ENCODE peak calls at places on chromosomes 5 and 9, in five cellular contexts. S, K, U, Z and C are unnamed samples.

GRCh38 chr5:125776656-125777055 is 646.6 kb upstream of the GRAMD2B start:
- DNase-seq in S (no peak), K (no peak), U (no peak), Z (no peak), C (no peak)

GRCh38 chr5:114185274-114185673 is 176.6 kb upstream of the KCNN2 start:
- DNase-seq in S (no peak), K (peak; percentile 58), U (no peak), Z (no peak), C (peak; percentile 16)

GRCh38 chr5:18497089-18497488 is 862.8 kb downstream of the TAF11L14 start:
- DNase-seq in S (no peak), K (no peak), U (no peak), Z (no peak), C (no peak)

GRCh38 chr9:116901260-116901659 is 214.2 kb downstream of the TRIM32 start:
- DNase-seq in S (no peak), K (no peak), U (no peak), Z (no peak), C (no peak)

GRCh38 chr5:158414780-158415179 is 555.8 kb upstream of the CLINT1 start:
- DNase-seq in S (peak; percentile 28), K (no peak), U (no peak), Z (no peak), C (no peak)

GRCh38 chr9:129357773-129358250 is 179.8 kb upstream of the IER5L start:
- DNase-seq in S (no peak), K (no peak), U (no peak), Z (no peak), C (no peak)

GRCh38 chr5:145056805-145057204 is 778.3 kb downstream of the PRELID2 start:
- DNase-seq in S (no peak), K (no peak), U (no peak), Z (no peak), C (no peak)

GRCh38 chr5:35198096-35198495 is 32.2 kb downstream of the PRLR start:
- DNase-seq in S (no peak), K (peak; percentile 93), U (peak; percentile 91), Z (no peak), C (peak; percentile 39)

GRCh38 chr5:156155638-156156037 is 171.3 kb upstream of the SGCD start:
- DNase-seq in S (no peak), K (no peak), U (no peak), Z (no peak), C (no peak)

GRCh38 chr5:77709340-77709739 is 66.8 kb downstream of the TBCA start:
- DNase-seq in S (no peak), K (no peak), U (no peak), Z (no peak), C (no peak)

GRCh38 chr5:177359451-177359851 is 1.7 kb downstream of the RGS14 start:
- DNase-seq in S (no peak), K (no peak), U (no peak), Z (no peak), C (no peak)
- H3K4me1 ChIP-seq in S (peaks cover 37% of the 10 kb centered on the region), K (no peaks in the 10 kb centered on the region), U (peaks cover 53% of the 10 kb centered on the region), Z (peaks cover 22% of the 10 kb centered on the region), C (peaks cover 22% of the 10 kb centered on the region)

GRCh38 chr5:139686919-139687421 is 38.8 kb downstream of the CXXC5 start:
- DNase-seq in S (no peak), K (no peak), U (no peak), Z (no peak), C (no peak)
- H3K4me1 ChIP-seq in S (peaks cover 47% of the 10 kb centered on the region), K (peaks cover 14% of the 10 kb centered on the region), U (peaks cover 61% of the 10 kb centered on the region), Z (peaks cover 68% of the 10 kb centered on the region), C (peaks cover 76% of the 10 kb centered on the region)

DNA sequence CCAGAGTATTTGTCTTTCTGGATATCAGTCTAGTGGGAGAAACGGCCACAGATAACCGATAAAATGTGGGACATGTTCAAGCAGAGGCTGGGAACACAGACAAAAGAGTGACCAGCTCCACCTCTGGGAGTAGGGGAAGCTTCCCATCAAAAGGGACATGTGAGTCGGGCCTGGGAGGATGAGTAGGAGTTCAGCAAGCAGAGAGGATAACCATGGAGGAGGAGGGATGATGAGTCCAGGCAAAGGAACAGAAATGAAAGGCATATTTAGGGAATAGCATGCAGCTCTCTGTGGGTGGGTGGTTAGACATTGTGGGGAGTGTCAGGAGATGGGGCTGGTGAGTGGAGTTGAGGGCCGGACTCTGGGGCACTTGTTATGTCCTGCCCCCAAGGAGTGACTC is 61.5 kb downstream of the ERGIC1 start:
- DNase-seq in S (no peak), K (no peak), U (no peak), Z (no peak), C (no peak)
- H3K4me1 ChIP-seq in S (peaks cover 16% of the 10 kb centered on the region), K (peaks cover 16% of the 10 kb centered on the region), U (peaks cover 39% of the 10 kb centered on the region), Z (peaks cover 61% of the 10 kb centered on the region), C (peaks cover 61% of the 10 kb centered on the region)

GRCh38 chr5:135490245-135491037 is 38.3 kb upstream of the TIFAB start:
- DNase-seq in S (no peak), K (no peak), U (no peak), Z (no peak), C (no peak)
- H3K4me1 ChIP-seq in S (peaks cover 14% of the 10 kb centered on the region), K (peaks cover 6% of the 10 kb centered on the region), U (peaks cover 21% of the 10 kb centered on the region), Z (peaks cover 25% of the 10 kb centered on the region), C (peaks cover 14% of the 10 kb centered on the region)

DNA sequence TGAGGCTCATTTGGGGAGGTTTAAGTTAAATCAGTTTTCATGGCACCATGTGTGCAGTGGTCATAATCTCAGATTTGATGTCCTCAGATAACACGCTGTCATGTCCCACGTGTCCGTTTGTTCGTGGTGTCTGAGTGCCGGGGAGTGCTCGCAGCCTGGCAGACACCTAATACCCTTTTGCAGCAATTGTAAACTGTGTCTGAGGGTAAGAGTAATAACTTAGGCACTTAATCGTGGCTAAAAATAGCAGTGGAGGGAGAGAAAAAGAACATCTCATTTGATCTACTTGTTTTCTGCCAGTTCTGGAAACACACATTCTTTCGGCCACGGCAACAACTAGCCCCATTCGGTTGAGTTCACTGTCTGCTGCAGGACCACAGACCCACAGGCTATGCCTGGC is 16.4 kb downstream of the ADCY2 start:
- DNase-seq in S (no peak), K (no peak), U (no peak), Z (no peak), C (peak; percentile 86)
- H3K4me1 ChIP-seq in S (no peaks in the 10 kb centered on the region), K (no peaks in the 10 kb centered on the region), U (no peaks in the 10 kb centered on the region), Z (no peaks in the 10 kb centered on the region), C (peaks cover 67% of the 10 kb centered on the region)